ENCODE peak calls at places on chromosomes 6 and 20, in six cellular contexts. One of them, this sample, is unnamed.

GRCh38 chr6:154969796-154970195 is 25.3 kb upstream of the TIAM2 start:
- DNase-seq in adipocyte: no peak
- DNase-seq in cardiac muscle cell: peak; percentile 40
- DNase-seq in astrocyte of the spinal cord: no peak
- DNase-seq in omental fat pad: no peak
- DNase-seq in CD4-positive, alpha-beta memory T cell: no peak
- DNase-seq in this sample: no peak

GRCh38 chr6:52995913-52996685 is 1.0 kb upstream of the GSTA4 start:
- DNase-seq in cardiac muscle cell: peak; percentile 87
- DNase-seq in omental fat pad: no peak
- DNase-seq in astrocyte of the spinal cord: peak; percentile 84
- DNase-seq in CD4-positive, alpha-beta memory T cell: peak; percentile 41
- DNase-seq in adipocyte: peak; percentile 81
- DNase-seq in this sample: peak; percentile 33

GRCh38 chr6:170447561-170447930 is 105.6 kb downstream of the PSMB1 start:
- DNase-seq in cardiac muscle cell: no peak
- DNase-seq in omental fat pad: no peak
- DNase-seq in adipocyte: no peak
- DNase-seq in astrocyte of the spinal cord: no peak
- DNase-seq in CD4-positive, alpha-beta memory T cell: no peak
- DNase-seq in this sample: no peak

GRCh38 chr6:106199998-106200397 is 113.9 kb downstream of the PRDM1 start:
- DNase-seq in astrocyte of the spinal cord: peak; percentile 89
- DNase-seq in adipocyte: peak; percentile 77
- DNase-seq in omental fat pad: no peak
- DNase-seq in cardiac muscle cell: peak; percentile 56
- DNase-seq in CD4-positive, alpha-beta memory T cell: no peak
- DNase-seq in this sample: no peak

GRCh38 chr20:8039048-8039447 is 19.5 kb upstream of the TMX4 start:
- DNase-seq in omental fat pad: no peak
- DNase-seq in astrocyte of the spinal cord: no peak
- DNase-seq in adipocyte: no peak
- DNase-seq in CD4-positive, alpha-beta memory T cell: no peak
- DNase-seq in cardiac muscle cell: no peak
- DNase-seq in this sample: no peak

GRCh38 chr6:73388800-73389512 is 5.7 kb upstream of the DDX43 start:
- DNase-seq in astrocyte of the spinal cord: peak; percentile 64
- DNase-seq in CD4-positive, alpha-beta memory T cell: peak; percentile 43
- DNase-seq in cardiac muscle cell: peak; percentile 72
- DNase-seq in adipocyte: peak; percentile 84
- DNase-seq in omental fat pad: no peak
- DNase-seq in this sample: peak; percentile 75

GRCh38 chr6:47302043-47302442 is 7.7 kb downstream of the TNFRSF21 start:
- DNase-seq in CD4-positive, alpha-beta memory T cell: no peak
- DNase-seq in adipocyte: no peak
- DNase-seq in cardiac muscle cell: no peak
- DNase-seq in astrocyte of the spinal cord: no peak
- DNase-seq in omental fat pad: no peak
- DNase-seq in this sample: no peak

GRCh38 chr6:29722773-29723665 is at the start of gene HLA-F:
- DNase-seq in cardiac muscle cell: peak; percentile 83
- DNase-seq in adipocyte: peak; percentile 95
- DNase-seq in CD4-positive, alpha-beta memory T cell: peak; percentile 90
- DNase-seq in omental fat pad: peak; percentile 85
- DNase-seq in astrocyte of the spinal cord: peak; percentile 66
- DNase-seq in this sample: no peak

GRCh38 chr20:25257130-25257529 is 9.2 kb downstream of the PYGB start:
- DNase-seq in omental fat pad: no peak
- DNase-seq in astrocyte of the spinal cord: no peak
- DNase-seq in adipocyte: no peak
- DNase-seq in cardiac muscle cell: no peak
- DNase-seq in CD4-positive, alpha-beta memory T cell: no peak
- DNase-seq in this sample: no peak

GRCh38 chr6:162857321-162857720 is 129.5 kb downstream of the PACRG start:
- DNase-seq in CD4-positive, alpha-beta memory T cell: no peak
- DNase-seq in adipocyte: no peak
- DNase-seq in omental fat pad: no peak
- DNase-seq in astrocyte of the spinal cord: no peak
- DNase-seq in cardiac muscle cell: no peak
- DNase-seq in this sample: no peak

GRCh38 chr6:129539032-129539431 is 170.9 kb downstream of the ARHGAP18 start:
- DNase-seq in adipocyte: no peak
- DNase-seq in CD4-positive, alpha-beta memory T cell: no peak
- DNase-seq in omental fat pad: no peak
- DNase-seq in cardiac muscle cell: no peak
- DNase-seq in astrocyte of the spinal cord: no peak
- DNase-seq in this sample: no peak

GRCh38 chr20:63847374-63848002 is 13.8 kb upstream of the ABHD16B start:
- DNase-seq in cardiac muscle cell: peak; percentile 68
- DNase-seq in adipocyte: no peak
- DNase-seq in CD4-positive, alpha-beta memory T cell: no peak
- DNase-seq in omental fat pad: no peak
- DNase-seq in astrocyte of the spinal cord: no peak
- DNase-seq in this sample: peak; percentile 71

GRCh38 chr20:24948939-24949679 is at the start of gene CST7:
- DNase-seq in adipocyte: no peak
- DNase-seq in CD4-positive, alpha-beta memory T cell: peak; percentile 89
- DNase-seq in cardiac muscle cell: peak; percentile 6
- DNase-seq in astrocyte of the spinal cord: no peak
- DNase-seq in omental fat pad: no peak
- DNase-seq in this sample: peak; percentile 89

GRCh38 chr6:127300411-127300810 is 33.7 kb downstream of the RNF146 start:
- DNase-seq in astrocyte of the spinal cord: peak; percentile 83
- DNase-seq in adipocyte: peak; percentile 82
- DNase-seq in cardiac muscle cell: peak; percentile 72
- DNase-seq in omental fat pad: no peak
- DNase-seq in CD4-positive, alpha-beta memory T cell: no peak
- DNase-seq in this sample: no peak

GRCh38 chr6:135236319-135236718 is 55.2 kb downstream of the MYB start:
- DNase-seq in cardiac muscle cell: no peak
- DNase-seq in astrocyte of the spinal cord: no peak
- DNase-seq in omental fat pad: no peak
- DNase-seq in adipocyte: no peak
- DNase-seq in CD4-positive, alpha-beta memory T cell: no peak
- DNase-seq in this sample: no peak

GRCh38 chr6:52877168-52877567 is 32.3 kb downstream of the GSTA3 start:
- DNase-seq in adipocyte: peak; percentile 78
- DNase-seq in omental fat pad: no peak
- DNase-seq in cardiac muscle cell: peak; percentile 88
- DNase-seq in astrocyte of the spinal cord: peak; percentile 92
- DNase-seq in CD4-positive, alpha-beta memory T cell: no peak
- DNase-seq in this sample: no peak

GRCh38 chr20:41234546-41234945 is 83.0 kb downstream of the ZHX3 start:
- DNase-seq in adipocyte: no peak
- DNase-seq in omental fat pad: no peak
- DNase-seq in cardiac muscle cell: no peak
- DNase-seq in CD4-positive, alpha-beta memory T cell: no peak
- DNase-seq in astrocyte of the spinal cord: peak; percentile 26
- DNase-seq in this sample: peak; percentile 17

GRCh38 chr6:55925292-55925691 is 49.9 kb upstream of the BMP5 start:
- DNase-seq in CD4-positive, alpha-beta memory T cell: no peak
- DNase-seq in cardiac muscle cell: peak; percentile 56
- DNase-seq in adipocyte: peak; percentile 68
- DNase-seq in astrocyte of the spinal cord: peak; percentile 88
- DNase-seq in omental fat pad: no peak
- DNase-seq in this sample: no peak

GRCh38 chr6:157812425-157813171 is 10.4 kb upstream of the SNX9 start:
- DNase-seq in CD4-positive, alpha-beta memory T cell: no peak
- DNase-seq in cardiac muscle cell: no peak
- DNase-seq in adipocyte: no peak
- DNase-seq in omental fat pad: no peak
- DNase-seq in astrocyte of the spinal cord: no peak
- DNase-seq in this sample: no peak

GRCh38 chr6:140774080-140774505 is 1358.6 kb upstream of the GJE1 start:
- DNase-seq in astrocyte of the spinal cord: peak; percentile 89
- DNase-seq in CD4-positive, alpha-beta memory T cell: no peak
- DNase-seq in cardiac muscle cell: peak; percentile 81
- DNase-seq in omental fat pad: no peak
- DNase-seq in adipocyte: peak; percentile 75
- DNase-seq in this sample: peak; percentile 18

GRCh38 chr20:25276533-25277050 is 28.7 kb downstream of the PYGB start:
- DNase-seq in omental fat pad: no peak
- DNase-seq in adipocyte: no peak
- DNase-seq in cardiac muscle cell: no peak
- DNase-seq in astrocyte of the spinal cord: no peak
- DNase-seq in CD4-positive, alpha-beta memory T cell: no peak
- DNase-seq in this sample: no peak

GRCh38 chr6:13702809-13703302 is 8.8 kb downstream of the RANBP9 start:
- DNase-seq in cardiac muscle cell: no peak
- DNase-seq in omental fat pad: no peak
- DNase-seq in astrocyte of the spinal cord: no peak
- DNase-seq in adipocyte: no peak
- DNase-seq in CD4-positive, alpha-beta memory T cell: no peak
- DNase-seq in this sample: peak; percentile 86

GRCh38 chr20:8153281-8153908 is 21.3 kb downstream of the PLCB1 start:
- DNase-seq in cardiac muscle cell: peak; percentile 71
- DNase-seq in omental fat pad: no peak
- DNase-seq in CD4-positive, alpha-beta memory T cell: peak; percentile 47
- DNase-seq in astrocyte of the spinal cord: peak; percentile 72
- DNase-seq in adipocyte: no peak
- DNase-seq in this sample: peak; percentile 50

GRCh38 chr20:49669601-49670189 is 44.0 kb downstream of the B4GALT5 start:
- DNase-seq in adipocyte: peak; percentile 53
- DNase-seq in omental fat pad: no peak
- DNase-seq in cardiac muscle cell: no peak
- DNase-seq in astrocyte of the spinal cord: no peak
- DNase-seq in CD4-positive, alpha-beta memory T cell: peak; percentile 65
- DNase-seq in this sample: no peak

GRCh38 chr6:166776571-166776970 is 149.5 kb upstream of the RPS6KA2 start:
- DNase-seq in astrocyte of the spinal cord: no peak
- DNase-seq in CD4-positive, alpha-beta memory T cell: no peak
- DNase-seq in omental fat pad: no peak
- DNase-seq in cardiac muscle cell: no peak
- DNase-seq in adipocyte: no peak
- DNase-seq in this sample: no peak

GRCh38 chr6:1404066-1404712 is 14.8 kb downstream of the FOXF2 start:
- DNase-seq in adipocyte: no peak
- DNase-seq in cardiac muscle cell: peak; percentile 81
- DNase-seq in CD4-positive, alpha-beta memory T cell: no peak
- DNase-seq in astrocyte of the spinal cord: peak; percentile 58
- DNase-seq in omental fat pad: no peak
- DNase-seq in this sample: no peak

GRCh38 chr6:169224185-169224695 is 29.4 kb downstream of the THBS2 start:
- DNase-seq in astrocyte of the spinal cord: no peak
- DNase-seq in CD4-positive, alpha-beta memory T cell: no peak
- DNase-seq in omental fat pad: peak; percentile 23
- DNase-seq in adipocyte: no peak
- DNase-seq in cardiac muscle cell: peak; percentile 93
- DNase-seq in this sample: no peak

GRCh38 chr6:24936641-24937317 is 1.0 kb upstream of the RIPOR2 start:
- DNase-seq in astrocyte of the spinal cord: no peak
- DNase-seq in cardiac muscle cell: no peak
- DNase-seq in adipocyte: no peak
- DNase-seq in CD4-positive, alpha-beta memory T cell: peak; percentile 63
- DNase-seq in omental fat pad: no peak
- DNase-seq in this sample: no peak

GRCh38 chr20:45952861-45953260 is 18.4 kb downstream of the PCIF1 start:
- DNase-seq in cardiac muscle cell: no peak
- DNase-seq in omental fat pad: no peak
- DNase-seq in adipocyte: no peak
- DNase-seq in CD4-positive, alpha-beta memory T cell: no peak
- DNase-seq in astrocyte of the spinal cord: no peak
- DNase-seq in this sample: no peak

GRCh38 chr6:31004794-31005193 is 5.5 kb upstream of the MUC22 start:
- DNase-seq in adipocyte: no peak
- DNase-seq in cardiac muscle cell: no peak
- DNase-seq in omental fat pad: no peak
- DNase-seq in CD4-positive, alpha-beta memory T cell: no peak
- DNase-seq in astrocyte of the spinal cord: no peak
- DNase-seq in this sample: no peak